ENCODE peak calls at places on chromosomes 5 and 9, in ten cellular contexts. M is naive thymus-derived CD8-positive, alpha-beta T cell; B is stimulated activated CD4-positive, alpha-beta T cell treated with anti-CD3 and anti-CD28 coated beads, Interleukin-2, amount 100 ng/mL, for 4 hours; C is right lobe of liver; J is kidney tubule cell; F is MM.1S; K is DMS79 treated with DMSO at 0.1 percent for 48 hours; S is endothelial cell of umbilical vein; Y is activated T-cell treated with anti-CD3 and anti-CD28 coated beads for 1 hour; Z is sciatic nerve. N is an unnamed sample.

GRCh38 chr9:95003694-95004451 is 277.4 kb downstream of the AOPEP start:
- DNase-seq in M (no peak), B (no peak), C (peak), J (peak), F (peak), K (peak), S (peak), Y (no peak), Z (peak), N (peak)

GRCh38 chr9:33464045-33464636 is 9.6 kb downstream of the NOL6 start:
- DNase-seq in M (no peak), B (no peak), C (no peak), J (no peak), F (no peak), K (no peak), S (no peak), Y (no peak), Z (no peak), N (peak)

GRCh38 chr9:27539479-27540441 is 10.1 kb upstream of the MOB3B start:
- DNase-seq in M (no peak), B (no peak), C (peak), J (peak), F (no peak), K (no peak), S (no peak), Y (no peak), Z (no peak), N (no peak)

GRCh38 chr5:148297695-148298094 is 14.5 kb upstream of the SPINK7 start:
- DNase-seq in M (no peak), B (no peak), C (no peak), J (no peak), F (no peak), K (no peak), S (no peak), Y (no peak), Z (no peak), N (no peak)

GRCh38 chr5:106171708-106172107 is 1499.0 kb downstream of the EFNA5 start:
- DNase-seq in M (no peak), B (no peak), C (no peak), J (peak), F (no peak), K (no peak), S (peak), Y (no peak), Z (no peak), N (no peak)

GRCh38 chr9:126985870-126986498 is 71.4 kb downstream of the RALGPS1 start:
- DNase-seq in M (peak), B (peak), C (no peak), J (peak), F (peak), K (peak), S (peak), Y (peak), Z (no peak), N (peak)

GRCh38 chr9:4762108-4762888 is 21.3 kb upstream of the AK3 start:
- DNase-seq in M (peak), B (peak), C (peak), J (peak), F (peak), K (peak), S (peak), Y (peak), Z (peak), N (peak)

GRCh38 chr5:50967388-50968039 is 301.1 kb downstream of the PARP8 start:
- DNase-seq in M (no peak), B (no peak), C (no peak), J (no peak), F (peak), K (peak), S (no peak), Y (no peak), Z (no peak), N (no peak)

GRCh38 chr5:132668706-132669454 is 4.9 kb upstream of the IL4 start:
- DNase-seq in M (no peak), B (no peak), C (no peak), J (no peak), F (no peak), K (no peak), S (no peak), Y (no peak), Z (no peak), N (no peak)

GRCh38 chr5:85132269-85132668 is 747.6 kb upstream of the EDIL3 start:
- DNase-seq in M (no peak), B (no peak), C (no peak), J (no peak), F (no peak), K (no peak), S (no peak), Y (no peak), Z (no peak), N (no peak)

GRCh38 chr9:72588336-72588735 is 66.9 kb downstream of the TMC1 start:
- DNase-seq in M (no peak), B (no peak), C (no peak), J (no peak), F (no peak), K (no peak), S (no peak), Y (no peak), Z (no peak), N (no peak)

GRCh38 chr9:114929166-114929565 is 1.2 kb downstream of the TNFSF8 start:
- DNase-seq in M (no peak), B (no peak), C (no peak), J (no peak), F (peak), K (no peak), S (no peak), Y (no peak), Z (no peak), N (no peak)

GRCh38 chr5:55994502-55994997 is at the start of gene IL6ST:
- DNase-seq in M (peak), B (peak), C (no peak), J (peak), F (no peak), K (no peak), S (peak), Y (peak), Z (no peak), N (no peak)

GRCh38 chr9:79973627-79974026 is 401.9 kb downstream of the TLE4 start:
- DNase-seq in M (no peak), B (no peak), C (no peak), J (no peak), F (no peak), K (no peak), S (no peak), Y (no peak), Z (no peak), N (no peak)

GRCh38 chr5:157603333-157604190 is 28.0 kb upstream of the ADAM19 start:
- DNase-seq in M (no peak), B (peak), C (no peak), J (peak), F (no peak), K (no peak), S (peak), Y (peak), Z (no peak), N (no peak)

GRCh38 chr9:35593581-35593980 is 11.5 kb upstream of the TESK1 start:
- DNase-seq in M (no peak), B (no peak), C (no peak), J (no peak), F (no peak), K (no peak), S (no peak), Y (no peak), Z (no peak), N (no peak)

N was measured in lower lobe of right lung.